ENCODE peak calls at places on chromosome 3, in six cellular contexts. W is sciatic nerve; B is NCI-H1092 treated with DMSO at 0.1 percent for 48 hours; T is activated CD8-positive, alpha-beta memory T cell treated with anti-CD3 and anti-CD28 coated beads for 4 hours; C is H4; R is stimulated activated naive B cell treated with anti-CD40 and anti-IgM and Interleukin-4, amounts not matched to agents 10 μg/mL and 1 μg/mL and 100 μg/mL, for 72 hours. K is an unnamed sample.

GRCh38 chr3:100063929-100064461 is 50.3 kb downstream of the FILIP1L start:
- DNase-seq in W (no peak), B (no peak), T (no peak), C (peak; percentile 72), R (no peak), K (no peak)

GRCh38 chr3:105798381-105798934 is 70.4 kb downstream of the CBLB start:
- DNase-seq in W (no peak), B (no peak), T (no peak), C (no peak), R (no peak), K (no peak)

GRCh38 chr3:185982632-185983031 is 44.8 kb upstream of the TRA2B start:
- DNase-seq in W (no peak), B (no peak), T (no peak), C (no peak), R (no peak), K (no peak)

GRCh38 chr3:73432021-73432722 is 192.6 kb downstream of the PDZRN3 start:
- DNase-seq in W (no peak), B (peak; percentile 30), T (no peak), C (peak; percentile 18), R (no peak), K (no peak)

GRCh38 chr3:15933439-15934144 is 135.8 kb upstream of the ANKRD28 start:
- DNase-seq in W (no peak), B (no peak), T (no peak), C (no peak), R (no peak), K (no peak)

GRCh38 chr3:66722675-66723074 is 221.9 kb upstream of the LRIG1 start:
- DNase-seq in W (no peak), B (no peak), T (no peak), C (peak; percentile 3), R (no peak), K (no peak)

GRCh38 chr3:99943931-99944761 is 126.5 kb downstream of the CMSS1 start:
- DNase-seq in W (no peak), B (peak; percentile 5), T (no peak), C (peak; percentile 9), R (no peak), K (no peak)

GRCh38 chr3:188914556-188914955 is 257.2 kb upstream of the TPRG1 start:
- DNase-seq in W (no peak), B (no peak), T (no peak), C (no peak), R (peak; percentile 13), K (no peak)

GRCh38 chr3:42302924-42303634 is 37.1 kb upstream of the CCK start:
- DNase-seq in W (no peak), B (no peak), T (no peak), C (no peak), R (peak; percentile 15), K (no peak)

GRCh38 chr3:78814893-78815562 is 952.8 kb downstream of the ROBO1 start:
- DNase-seq in W (no peak), B (no peak), T (no peak), C (no peak), R (no peak), K (no peak)

GRCh38 chr3:115321396-115321795 is 174.3 kb upstream of the ZBTB20 start:
- DNase-seq in W (no peak), B (peak; percentile 16), T (no peak), C (peak; percentile 48), R (no peak), K (no peak)

GRCh38 chr3:177208223-177208622 is 10.9 kb upstream of the TBL1XR1 start:
- DNase-seq in W (no peak), B (no peak), T (no peak), C (no peak), R (no peak), K (no peak)

GRCh38 chr3:72270072-72270611 is 485.2 kb upstream of the PROK2 start:
- DNase-seq in W (peak; percentile 88), B (no peak), T (no peak), C (peak; percentile 87), R (no peak), K (no peak)

GRCh38 chr3:112333386-112334334 is 704 bp downstream of the CD200 start:
- DNase-seq in W (no peak), B (peak; percentile 85), T (no peak), C (no peak), R (no peak), K (peak; percentile 29)

GRCh38 chr3:118262800-118263402 is 771.7 kb downstream of the IGSF11 start:
- DNase-seq in W (no peak), B (no peak), T (no peak), C (no peak), R (no peak), K (no peak)